ENCODE peak calls at places on chromosomes 13 and 19, in seven cellular contexts. M is uterus, Y is thyroid gland, U is esophagus squamous epithelium, J is A549, F is tibial nerve, A is transverse colon. C is an unnamed sample.

GRCh38 chr19:11296264-11296663 is 304 bp downstream of the TSPAN16 start:
- DNase-seq in M (peak), Y (no peak), U (no peak), J (no peak), F (no peak), A (no peak), C (no peak)

GRCh38 chr13:113638806-113639205 is 19.2 kb downstream of the ATP4B start:
- DNase-seq in M (no peak), Y (no peak), U (no peak), J (no peak), F (peak), A (peak), C (no peak)

GRCh38 chr13:44022196-44022595 is 142.5 kb downstream of the LACC1 start:
- DNase-seq in M (no peak), Y (no peak), U (no peak), J (peak), F (no peak), A (no peak), C (no peak)

GRCh38 chr13:113137656-113138292 is 15.2 kb downstream of the F10 start:
- DNase-seq in M (no peak), Y (no peak), U (no peak), J (no peak), F (no peak), A (no peak), C (peak)

GRCh38 chr13:53200498-53201453 is 172.2 kb downstream of the OLFM4 start:
- DNase-seq in M (no peak), Y (peak), U (no peak), J (no peak), F (no peak), A (peak), C (peak)

GRCh38 chr19:4889034-4889825 is 13.5 kb downstream of the ARRDC5 start:
- DNase-seq in M (no peak), Y (no peak), U (no peak), J (no peak), F (no peak), A (no peak), C (no peak)

GRCh38 chr19:7063339-7063738 is 4.9 kb upstream of the MBD3L3 start:
- DNase-seq in M (no peak), Y (no peak), U (no peak), J (no peak), F (no peak), A (no peak), C (no peak)

GRCh38 chr19:46639356-46640061 is 3.5 kb upstream of the GNG8 start:
- DNase-seq in M (peak), Y (no peak), U (no peak), J (no peak), F (no peak), A (peak), C (peak)

GRCh38 chr19:41705393-41706174 is 2.8 kb upstream of the CEACAM5 start:
- DNase-seq in M (no peak), Y (peak), U (no peak), J (peak), F (no peak), A (peak), C (no peak)

GRCh38 chr19:52139291-52140076 is at the start of gene ZNF616:
- DNase-seq in M (peak), Y (peak), U (peak), J (peak), F (peak), A (peak), C (peak)
- TF ChIP-seq POLR2A in M (peak), Y (no peak), U (peak), J (no peak), F (peak), A (peak), C (peak)

GRCh38 chr13:75726313-75726712 is 90.2 kb downstream of the LMO7 start:
- DNase-seq in M (no peak), Y (no peak), U (no peak), J (no peak), F (no peak), A (no peak), C (no peak)
- H3K27ac ChIP-seq in M (no peak), Y (peak), U (peak), J (no peak), F (no peak), A (no peak), C (peak)

GRCh38 chr19:40365613-40366401 is 17.3 kb downstream of the PLD3 start:
- DNase-seq in M (peak), Y (peak), U (no peak), J (peak), F (peak), A (peak), C (peak)
- TF ChIP-seq POLR2A in M (peak), Y (no peak), U (no peak), J (peak), F (no peak), A (peak), C (peak)

GRCh38 chr19:37329686-37330085 is 41.2 kb upstream of the ZNF527 start:
- DNase-seq in M (no peak), Y (no peak), U (no peak), J (peak), F (no peak), A (no peak), C (no peak)

GRCh38 chr19:37332839-37333238 is 38.1 kb upstream of the ZNF527 start:
- DNase-seq in M (no peak), Y (no peak), U (no peak), J (no peak), F (no peak), A (no peak), C (no peak)

GRCh38 chr19:37333457-37333856 is 37.4 kb upstream of the ZNF527 start:
- DNase-seq in M (no peak), Y (no peak), U (no peak), J (no peak), F (no peak), A (no peak), C (no peak)

DNA sequence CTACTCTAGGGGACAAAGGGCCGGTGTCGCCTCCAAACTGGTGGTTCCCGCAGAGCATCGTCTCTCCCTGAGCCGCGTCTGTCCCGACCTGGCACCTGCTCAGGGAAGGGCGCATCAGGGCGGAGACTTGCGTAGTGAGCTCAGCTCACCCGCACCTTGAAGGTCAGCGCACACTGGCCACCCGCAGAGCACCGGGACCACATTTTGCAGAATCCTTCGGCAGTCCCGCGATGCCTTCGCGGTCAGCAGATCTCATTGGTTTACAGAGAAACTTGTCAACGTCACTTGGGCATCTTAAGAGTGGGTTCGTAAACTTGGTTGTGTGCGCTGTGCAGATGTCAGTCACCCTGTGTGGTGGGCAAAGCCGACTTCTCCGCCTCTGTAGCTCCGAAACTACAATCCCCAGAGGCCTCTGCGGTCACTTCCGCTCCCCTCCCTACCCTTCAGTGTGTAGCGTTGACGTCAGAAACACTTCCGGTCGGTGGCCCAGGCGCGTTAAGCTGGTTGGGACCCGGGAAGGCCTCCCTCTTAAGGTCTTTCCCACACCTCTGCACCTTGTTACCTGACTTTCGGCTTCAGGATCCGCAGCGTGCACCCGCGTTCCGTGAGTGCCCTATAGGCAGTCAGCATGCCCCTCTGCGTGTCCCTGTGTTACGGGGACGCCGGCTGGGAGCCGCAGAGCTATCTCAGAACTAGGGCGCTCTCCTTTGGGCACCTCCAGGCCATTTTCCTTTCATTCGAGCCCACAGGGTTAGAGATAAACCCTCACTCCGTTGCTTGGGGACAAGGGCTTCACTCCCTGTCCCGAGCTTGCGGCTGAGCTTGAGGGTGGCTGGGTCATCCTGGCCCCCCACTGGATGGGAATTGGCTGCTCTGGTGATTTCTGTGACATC is 36.5 kb upstream of the ZNF527 start:
- DNase-seq in M (peak), Y (peak), U (peak), J (no peak), F (peak), A (peak), C (peak)
- H3K27ac ChIP-seq in M (peak), Y (peak), U (peak), J (no peak), F (peak), A (peak), C (peak)

GRCh38 chr19:8526345-8527062 is 12.5 kb upstream of the ZNF414 start:
- DNase-seq in M (peak), Y (peak), U (no peak), J (peak), F (peak), A (peak), C (peak)

GRCh38 chr19:8528500-8528899 is 14.5 kb upstream of the ZNF414 start:
- DNase-seq in M (no peak), Y (peak), U (no peak), J (no peak), F (no peak), A (no peak), C (no peak)

GRCh38 chr19:8529369-8530006 is 15.5 kb upstream of the ZNF414 start:
- DNase-seq in M (no peak), Y (no peak), U (no peak), J (no peak), F (no peak), A (no peak), C (no peak)

GRCh38 chr19:8530061-8530679 is 16.2 kb upstream of the ZNF414 start:
- DNase-seq in M (no peak), Y (no peak), U (no peak), J (no peak), F (no peak), A (no peak), C (no peak)

GRCh38 chr19:8525401-8525684 is 11.4 kb upstream of the ZNF414 start:
- DNase-seq in M (no peak), Y (no peak), U (no peak), J (no peak), F (no peak), A (no peak), C (no peak)
- TF ChIP-seq POLR2A in M (peak), Y (no peak), U (peak), J (peak), F (peak), A (peak), C (peak)

GRCh38 chr13:51419015-51419636 is 33.7 kb downstream of the INTS6 start:
- DNase-seq in M (no peak), Y (no peak), U (no peak), J (no peak), F (no peak), A (no peak), C (no peak)
- H3K27ac ChIP-seq in M (no peak), Y (no peak), U (no peak), J (no peak), F (no peak), A (no peak), C (no peak)

GRCh38 chr19:48364564-48365363 is 597 bp downstream of the SYNGR4 start:
- DNase-seq in M (peak), Y (peak), U (no peak), J (no peak), F (no peak), A (peak), C (no peak)

GRCh38 chr19:48363810-48364563 is at the start of the genes SYNGR4 and TMEM143:
- DNase-seq in M (peak), Y (peak), U (peak), J (peak), F (peak), A (peak), C (peak)

GRCh38 chr19:48361912-48362311 is 1.8 kb downstream of the TMEM143 start:
- DNase-seq in M (no peak), Y (no peak), U (no peak), J (no peak), F (no peak), A (no peak), C (no peak)

GRCh38 chr19:48362716-48363499 is 832 bp downstream of the TMEM143 start:
- DNase-seq in M (peak), Y (peak), U (peak), J (peak), F (peak), A (peak), C (peak)

GRCh38 chr19:48363500-48363809 is 285 bp downstream of the TMEM143 start:
- DNase-seq in M (no peak), Y (peak), U (no peak), J (no peak), F (no peak), A (no peak), C (peak)
- TF ChIP-seq POLR2A in M (no peak), Y (no peak), U (no peak), J (no peak), F (no peak), A (peak), C (no peak)

C was measured in upper lobe of left lung.